ENCODE peak calls at places on chromosomes 11 and 22, in five cellular contexts. E is A549, C is pancreas, T is right cardiac atrium, V is left ventricle myocardium inferior. S is an unnamed sample.
A peak's percentile ranks its signal among the peaks of the same experiment; 100 is the strongest.

GRCh38 chr11:1629326-1630185 is at the start of gene KRTAP5-5:
- DNase-seq in C (no peak), T (no peak), E (no peak), V (no peak), S (no peak)

GRCh38 chr11:34331736-34332135 is 26.1 kb downstream of the ABTB2 start:
- DNase-seq in C (no peak), E (no peak), V (no peak), T (no peak), S (no peak)

GRCh38 chr22:39574779-39575551 is 4.4 kb downstream of the CACNA1I start:
- DNase-seq in E (peak; percentile 54), V (no peak), T (no peak), C (no peak), S (no peak)

GRCh38 chr11:2510626-2511402 is 66.0 kb downstream of the KCNQ1 start:
- DNase-seq in E (no peak), T (peak; percentile 53), C (no peak), V (peak; percentile 18), S (peak; percentile 17)

GRCh38 chr22:32844251-32844650 is 42.7 kb downstream of the TIMP3 start:
- DNase-seq in V (no peak), T (no peak), E (no peak), C (no peak), S (no peak)

GRCh38 chr22:35703861-35704584 is 13.6 kb upstream of the APOL5 start:
- DNase-seq in C (no peak), T (no peak), V (no peak), E (no peak), S (no peak)

GRCh38 chr22:39180566-39180965 is 28.1 kb upstream of the CBX7 start:
- DNase-seq in T (no peak), V (no peak), E (no peak), C (no peak), S (no peak)

GRCh38 chr22:33544707-33545106 is 375.6 kb downstream of the LARGE1 start:
- DNase-seq in V (no peak), C (no peak), T (no peak), E (no peak), S (no peak)

GRCh38 chr11:69119170-69119569 is 36.6 kb upstream of the SMIM38 start:
- DNase-seq in C (no peak), T (no peak), E (no peak), V (no peak), S (no peak)

GRCh38 chr11:111557425-111558111 is 17.0 kb downstream of the LAYN start:
- DNase-seq in T (no peak), E (peak; percentile 53), V (no peak), C (no peak), S (no peak)

GRCh38 chr11:26862801-26863200 is 131.1 kb upstream of the FIBIN start:
- DNase-seq in T (no peak), E (no peak), V (no peak), C (no peak), S (no peak)

GRCh38 chr11:36051235-36052072 is 107.6 kb downstream of the LDLRAD3 start:
- DNase-seq in C (no peak), T (no peak), V (no peak), E (no peak), S (no peak)

GRCh38 chr11:68903288-68903630 is 373 bp downstream of the MRPL21 start:
- DNase-seq in C (no peak), T (no peak), E (no peak), V (no peak), S (no peak)

GRCh38 chr11:34226210-34226609 is 120.8 kb downstream of the NAT10 start:
- DNase-seq in V (no peak), T (no peak), C (no peak), E (no peak), S (no peak)

GRCh38 chr11:1654388-1655167 is 25.0 kb downstream of the KRTAP5-5 start:
- DNase-seq in V (no peak), E (no peak), T (no peak), C (no peak), S (no peak)

GRCh38 chr11:63802637-63803414 is 10.4 kb upstream of the SPINDOC start:
- DNase-seq in V (no peak), T (no peak), C (no peak), E (peak; percentile 74), S (no peak)

GRCh38 chr11:118000850-118001228 is 14.6 kb downstream of the IL10RA start:
- DNase-seq in C (no peak), V (no peak), E (no peak), T (no peak), S (no peak)

GRCh38 chr11:128196235-128196634 is 391.1 kb downstream of the ETS1 start:
- DNase-seq in E (no peak), C (no peak), T (no peak), V (no peak), S (no peak)

GRCh38 chr22:32996702-32997101 is 61.5 kb downstream of the SYN3 start:
- DNase-seq in V (peak; percentile 78), T (peak; percentile 93), E (peak; percentile 16), C (no peak), S (peak; percentile 63)

GRCh38 chr22:39169797-39170466 is 17.5 kb upstream of the CBX7 start:
- DNase-seq in T (no peak), V (no peak), E (no peak), C (no peak), S (no peak)

GRCh38 chr11:10674991-10675440 is 18.5 kb downstream of the IRAG1 start:
- DNase-seq in V (peak; percentile 47), E (no peak), C (no peak), T (peak; percentile 87), S (no peak)

GRCh38 chr11:108223449-108224149 is 732 bp downstream of the ATM start:
- DNase-seq in T (no peak), V (no peak), C (no peak), E (no peak), S (no peak)

GRCh38 chr11:65095427-65095826 is 587 bp upstream of the VPS51 start:
- DNase-seq in V (no peak), C (no peak), T (peak; percentile 60), E (no peak), S (no peak)

GRCh38 chr22:22593964-22594656 is 35.0 kb upstream of the PRAME start:
- DNase-seq in C (peak; percentile 16), V (no peak), E (peak; percentile 53), T (peak; percentile 78), S (peak; percentile 40)

GRCh38 chr11:44680982-44681597 is 45.7 kb upstream of the TSPAN18 start:
- DNase-seq in C (no peak), T (no peak), V (no peak), E (no peak), S (no peak)

GRCh38 chr11:85663080-85663729 is 1.7 kb downstream of the CREBZF start:
- DNase-seq in T (no peak), E (no peak), V (no peak), C (no peak), S (no peak)

GRCh38 chr11:76408171-76408965 is 27.2 kb downstream of the GVQW3 start:
- DNase-seq in C (no peak), T (no peak), E (no peak), V (no peak), S (no peak)

GRCh38 chr11:105177658-105178057 is 38.1 kb upstream of the CARD18 start:
- DNase-seq in E (peak; percentile 4), C (no peak), T (no peak), V (no peak), S (no peak)

GRCh38 chr11:102810943-102811528 is 13.1 kb upstream of the MMP1 start:
- DNase-seq in C (no peak), T (no peak), V (no peak), E (peak; percentile 12), S (no peak)

GRCh38 chr11:11982975-11983374 is 25.5 kb downstream of the DKK3 start:
- DNase-seq in E (no peak), T (no peak), V (no peak), C (no peak), S (no peak)

GRCh38 chr11:28058333-28058732 is 49.6 kb downstream of the KIF18A start:
- DNase-seq in V (no peak), E (peak; percentile 47), T (no peak), C (no peak), S (no peak)

GRCh38 chr22:49530671-49531532 is 296.8 kb downstream of the BRD1 start:
- DNase-seq in C (no peak), E (no peak), T (no peak), V (no peak), S (no peak)
- H3K9me3 ChIP-seq in C (no peaks in the 10 kb centered on the region), E (no peaks in the 10 kb centered on the region), T (no peaks in the 10 kb centered on the region), V (peaks cover 8% of the 10 kb centered on the region), S (no peaks in the 10 kb centered on the region)

DNA sequence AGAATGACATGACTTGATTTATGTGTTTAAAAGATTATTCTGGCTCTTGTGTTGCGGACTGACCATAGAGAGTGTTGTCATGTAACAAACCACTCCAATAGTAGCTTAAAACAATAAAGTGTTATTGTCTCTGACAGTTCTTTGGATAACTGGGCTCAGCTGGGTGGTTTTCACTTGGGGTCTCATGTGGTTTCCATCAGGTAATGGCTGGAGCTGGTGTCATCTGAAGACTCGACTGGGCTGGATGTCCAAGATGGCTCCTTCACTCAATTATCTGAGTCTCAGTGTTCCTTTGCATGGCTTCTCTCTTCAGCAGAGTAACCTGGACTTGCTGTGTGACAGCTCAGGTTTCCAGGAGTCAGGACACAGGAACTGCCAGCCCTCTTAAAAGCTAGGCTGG is 104.3 kb upstream of the NNMT start:
- DNase-seq in E (no peak), C (no peak), T (no peak), V (no peak), S (no peak)
- H3K9me3 ChIP-seq in E (no peaks in the 10 kb centered on the region), C (no peaks in the 10 kb centered on the region), T (no peaks in the 10 kb centered on the region), V (peaks cover 7% of the 10 kb centered on the region), S (peaks cover 3% of the 10 kb centered on the region)

DNA sequence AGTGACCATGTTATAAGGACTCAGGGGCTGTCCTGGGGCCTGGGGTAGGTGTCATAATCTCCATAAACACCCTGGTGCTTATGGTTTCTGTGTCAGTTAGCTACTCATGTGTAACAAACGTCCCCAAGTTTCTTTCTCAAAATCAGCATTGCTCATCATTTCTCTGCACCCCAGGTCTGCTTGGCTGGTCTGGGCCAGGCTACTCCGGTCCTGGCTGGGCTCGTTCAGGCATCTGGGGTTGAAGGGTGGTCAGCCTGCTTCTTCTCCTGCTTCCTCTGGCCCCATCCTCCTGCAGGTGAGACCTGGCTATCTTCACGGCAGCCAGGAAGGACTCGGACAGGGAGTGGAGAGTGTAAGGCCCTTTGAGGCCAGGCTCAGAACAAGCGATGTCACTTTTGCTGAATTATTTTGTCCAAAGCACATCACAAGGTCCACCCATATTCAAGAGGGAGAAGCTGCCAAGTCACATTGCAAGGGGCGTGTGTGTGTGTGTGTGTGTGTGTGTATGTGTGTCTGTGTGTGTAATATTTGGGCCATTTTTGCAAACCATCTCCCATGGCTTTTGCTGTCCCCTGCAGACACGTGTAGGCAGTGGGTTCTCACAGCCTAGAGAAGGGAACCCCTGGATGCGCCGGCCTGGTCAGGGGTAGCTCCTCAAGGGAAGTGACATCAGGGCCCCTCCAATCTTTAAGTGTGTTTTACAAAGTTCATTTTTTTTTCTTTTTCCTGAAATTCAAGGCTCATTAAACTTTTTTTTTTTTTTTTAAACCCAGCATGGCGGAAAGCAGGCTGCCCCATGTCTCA is 535.8 kb downstream of the TBC1D22A start:
- DNase-seq in C (no peak), V (no peak), T (no peak), E (no peak), S (no peak)
- H3K9me3 ChIP-seq in C (no peaks in the 10 kb centered on the region), V (no peaks in the 10 kb centered on the region), T (no peaks in the 10 kb centered on the region), E (no peaks in the 10 kb centered on the region), S (no peaks in the 10 kb centered on the region)

GRCh38 chr11:91625495-91625894 is 599.1 kb upstream of the FAT3 start:
- DNase-seq in E (no peak), C (no peak), T (no peak), V (no peak), S (no peak)

DNA sequence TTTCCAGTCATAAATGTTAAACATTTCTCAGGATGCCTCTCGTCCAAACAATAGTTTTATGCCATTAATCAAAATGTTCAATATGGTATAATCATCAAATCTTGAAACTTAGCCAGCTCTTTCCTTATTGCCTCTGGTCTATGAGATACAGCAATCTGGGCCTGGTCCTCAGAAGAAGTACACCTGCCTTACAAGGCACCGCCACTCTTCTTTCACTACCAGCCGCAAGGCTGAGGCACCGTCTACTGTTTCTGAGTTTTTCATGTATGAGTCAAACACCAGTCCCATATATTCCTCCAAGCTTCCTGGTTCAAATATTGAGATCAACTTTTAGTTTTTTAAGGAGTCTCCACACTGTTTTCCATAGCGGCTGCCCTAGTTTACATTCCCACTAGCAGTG is 600.6 kb upstream of the FAT3 start:
- DNase-seq in E (no peak), V (no peak), T (no peak), C (no peak), S (no peak)
- H3K9me3 ChIP-seq in E (peaks cover 2% of the 10 kb centered on the region), V (peaks cover 2% of the 10 kb centered on the region), T (no peaks in the 10 kb centered on the region), C (no peaks in the 10 kb centered on the region), S (no peaks in the 10 kb centered on the region)